ENCODE peak calls at places on chromosomes 5 and 9, in five cellular contexts. M is IMR-90, Q is omental fat pad, U is right lobe of liver, E is GM23338. V is an unnamed sample.

GRCh38 chr5:94463739-94464138 is 154.7 kb downstream of the KIAA0825 start:
- DNase-seq in M (peak), U (no peak), E (no peak), Q (no peak), V (no peak)

GRCh38 chr5:102924963-102925362 is 169.9 kb downstream of the PAM start:
- DNase-seq in Q (no peak), M (no peak), U (no peak), E (no peak), V (no peak)

GRCh38 chr5:38579105-38579504 is 22.7 kb upstream of the LIFR start:
- DNase-seq in Q (no peak), E (no peak), U (no peak), M (no peak), V (no peak)

GRCh38 chr5:174607205-174607604 is 117.2 kb upstream of the MSX2 start:
- DNase-seq in E (no peak), M (no peak), U (no peak), Q (no peak), V (no peak)

GRCh38 chr9:660227-660626 is 181.3 kb upstream of the DMRT1 start:
- DNase-seq in M (no peak), Q (no peak), U (no peak), E (no peak), V (no peak)

GRCh38 chr9:122383992-122384461 is 13.2 kb downstream of the PTGS1 start:
- DNase-seq in M (peak), Q (no peak), E (no peak), U (no peak), V (no peak)

GRCh38 chr5:159178978-159179377 is 30.4 kb downstream of the RNF145 start:
- DNase-seq in E (no peak), Q (no peak), M (peak), U (no peak), V (no peak)

GRCh38 chr9:70049672-70050271 is 6.1 kb downstream of the MAMDC2 start:
- DNase-seq in U (no peak), M (peak), E (no peak), Q (no peak), V (no peak)

GRCh38 chr5:80254767-80255424 is 952 bp downstream of the SERINC5 start:
- DNase-seq in Q (no peak), U (peak), M (peak), E (no peak), V (no peak)

GRCh38 chr5:7904170-7904569 is 35.2 kb downstream of the MTRR start:
- DNase-seq in M (peak), Q (no peak), E (no peak), U (no peak), V (no peak)

GRCh38 chr5:6461793-6462650 is 13.4 kb downstream of the UBE2QL1 start:
- DNase-seq in U (no peak), M (no peak), Q (no peak), E (no peak), V (no peak)

GRCh38 chr9:4691794-4692193 is 12.4 kb downstream of the CDC37L1 start:
- DNase-seq in Q (no peak), M (peak), E (no peak), U (no peak), V (no peak)

GRCh38 chr9:97853844-97854695 is 1.0 kb downstream of the FOXE1 start:
- DNase-seq in E (peak), Q (no peak), M (peak), U (no peak), V (no peak)

GRCh38 chr9:93427655-93428379 is 23.7 kb upstream of the FAM120A start:
- DNase-seq in U (no peak), E (peak), Q (no peak), M (no peak), V (no peak)
- TF ChIP-seq CTCF in U (no peak), E (peak), Q (no peak), M (no peak), V (peak)

DNA sequence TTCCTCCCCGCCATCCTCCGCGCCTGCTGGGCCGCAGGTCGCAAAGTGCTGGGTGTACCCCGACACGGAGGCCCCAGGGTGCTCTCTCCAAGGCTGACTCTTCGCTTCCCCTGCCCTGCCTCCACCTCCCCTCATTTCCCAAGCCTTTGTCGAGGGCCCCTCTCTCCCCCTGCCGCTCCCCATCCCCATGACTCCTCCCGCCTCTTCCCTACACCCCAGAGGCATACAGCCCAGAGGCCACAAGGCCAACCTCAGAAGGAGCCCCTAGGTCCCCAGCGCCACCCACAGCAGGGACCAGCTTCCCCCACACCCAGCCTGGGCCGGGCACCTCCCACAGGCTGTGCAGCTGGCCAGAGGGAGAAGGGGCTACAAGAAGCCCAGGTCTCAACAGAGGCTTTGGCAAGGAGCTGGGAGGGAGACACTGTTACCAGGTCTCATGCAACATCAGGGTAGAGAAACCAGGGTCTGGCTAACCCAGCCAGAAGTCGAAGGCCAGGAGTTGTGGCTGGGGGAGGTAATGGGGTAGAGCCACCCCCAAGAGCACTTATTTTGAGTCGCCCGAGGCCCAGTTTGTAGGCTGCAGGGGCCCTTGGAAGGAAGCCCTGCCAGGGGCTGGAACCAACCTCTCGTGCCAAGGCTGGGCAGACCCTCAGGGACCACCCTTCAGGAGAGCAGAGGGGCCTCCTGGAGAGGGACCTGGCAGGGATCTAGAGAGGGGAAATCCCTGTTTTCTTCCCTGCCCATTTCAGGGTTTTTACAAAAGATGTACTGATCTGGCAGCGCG is 24.5 kb upstream of the SARDH start:
- DNase-seq in Q (no peak), E (no peak), M (no peak), U (peak), V (no peak)
- TF ChIP-seq CTCF in Q (no peak), E (no peak), M (no peak), U (no peak), V (no peak)

DNA sequence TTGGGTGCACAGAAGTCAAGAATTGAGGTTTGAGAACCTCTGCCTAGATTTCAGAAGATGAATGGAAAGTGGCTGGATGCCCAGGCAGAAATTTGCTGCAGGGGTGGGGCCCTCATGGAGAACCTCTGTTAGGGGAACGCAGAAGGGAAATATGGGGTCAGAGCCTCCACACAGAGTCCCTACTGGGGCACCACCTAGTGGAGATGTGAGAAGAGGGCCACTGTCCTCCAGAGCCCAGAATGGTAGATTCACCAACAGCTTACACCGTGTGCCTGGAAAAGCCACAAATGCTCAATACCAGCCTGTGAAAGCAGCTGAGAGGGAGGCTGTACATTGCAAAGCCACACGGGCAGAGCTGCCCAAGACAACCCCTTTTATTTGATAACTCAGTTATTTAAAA is 383.5 kb downstream of the TLE4 start:
- DNase-seq in M (no peak), U (no peak), Q (no peak), E (peak), V (no peak)
- TF ChIP-seq CTCF in M (peak), U (peak), Q (no peak), E (peak), V (peak)

GRCh38 chr9:29644514-29644913 is 2071.2 kb upstream of the C9orf72 start:
- DNase-seq in M (no peak), E (no peak), Q (no peak), U (no peak), V (no peak)

GRCh38 chr9:29648132-29648531 is 2074.9 kb upstream of the C9orf72 start:
- DNase-seq in Q (no peak), U (no peak), E (no peak), M (no peak), V (no peak)

DNA sequence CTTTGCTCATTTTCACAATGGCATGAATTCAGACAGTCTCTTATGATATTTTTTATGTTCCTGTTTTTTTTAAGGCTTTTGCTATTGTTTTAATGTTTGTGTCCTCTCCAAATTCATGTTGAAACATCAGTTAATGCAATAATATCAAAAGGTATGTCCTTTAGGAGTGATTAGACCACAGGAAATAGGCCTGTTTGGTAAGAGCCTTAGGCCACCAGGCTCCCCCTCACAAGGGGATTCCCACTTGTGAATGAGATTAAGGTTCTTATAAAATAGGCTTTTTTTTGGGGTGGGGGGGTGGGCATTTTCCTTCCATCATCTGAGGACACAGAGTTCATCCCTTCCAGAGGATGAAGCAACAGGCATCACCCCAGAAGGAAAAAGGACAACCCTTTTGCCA is 2074.2 kb upstream of the C9orf72 start:
- DNase-seq in U (no peak), E (no peak), M (no peak), Q (no peak), V (no peak)
- TF ChIP-seq CTCF in U (no peak), E (no peak), M (no peak), Q (no peak), V (no peak)

DNA sequence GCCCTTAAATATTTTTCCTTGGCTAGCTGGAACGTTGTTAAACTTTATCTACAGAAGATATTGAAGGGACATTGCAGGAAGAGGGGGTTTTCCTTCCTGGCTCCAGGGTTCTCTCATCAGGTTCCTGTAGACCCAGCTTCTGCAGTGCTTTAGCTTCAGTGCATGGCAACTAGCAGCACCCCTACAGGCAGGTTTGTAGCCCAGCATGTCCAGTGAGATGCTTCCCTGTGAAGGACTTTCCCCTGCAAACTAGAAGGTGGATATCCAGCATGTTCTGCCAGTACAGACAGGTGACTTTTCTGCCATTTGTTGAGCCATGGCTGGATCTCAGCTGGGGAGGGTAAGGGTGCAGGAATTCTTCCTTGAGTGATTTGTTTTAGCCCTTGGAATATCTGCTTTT is 10.4 kb downstream of the CCL28 start:
- DNase-seq in E (peak), Q (no peak), U (no peak), M (peak), V (no peak)
- TF ChIP-seq CTCF in E (peak), Q (no peak), U (peak), M (peak), V (peak)

GRCh38 chr5:138032572-138033274 is at the start of gene FAM13B:
- DNase-seq in E (peak), U (peak), M (peak), Q (peak), V (peak)
- TF ChIP-seq CTCF in E (no peak), U (no peak), M (no peak), Q (no peak), V (no peak)

GRCh38 chr5:122468351-122469111 is 156.5 kb downstream of the SNCAIP start:
- DNase-seq in E (no peak), U (no peak), M (no peak), Q (no peak), V (no peak)
- TF ChIP-seq CTCF in E (no peak), U (no peak), M (no peak), Q (no peak), V (peak)

DNA sequence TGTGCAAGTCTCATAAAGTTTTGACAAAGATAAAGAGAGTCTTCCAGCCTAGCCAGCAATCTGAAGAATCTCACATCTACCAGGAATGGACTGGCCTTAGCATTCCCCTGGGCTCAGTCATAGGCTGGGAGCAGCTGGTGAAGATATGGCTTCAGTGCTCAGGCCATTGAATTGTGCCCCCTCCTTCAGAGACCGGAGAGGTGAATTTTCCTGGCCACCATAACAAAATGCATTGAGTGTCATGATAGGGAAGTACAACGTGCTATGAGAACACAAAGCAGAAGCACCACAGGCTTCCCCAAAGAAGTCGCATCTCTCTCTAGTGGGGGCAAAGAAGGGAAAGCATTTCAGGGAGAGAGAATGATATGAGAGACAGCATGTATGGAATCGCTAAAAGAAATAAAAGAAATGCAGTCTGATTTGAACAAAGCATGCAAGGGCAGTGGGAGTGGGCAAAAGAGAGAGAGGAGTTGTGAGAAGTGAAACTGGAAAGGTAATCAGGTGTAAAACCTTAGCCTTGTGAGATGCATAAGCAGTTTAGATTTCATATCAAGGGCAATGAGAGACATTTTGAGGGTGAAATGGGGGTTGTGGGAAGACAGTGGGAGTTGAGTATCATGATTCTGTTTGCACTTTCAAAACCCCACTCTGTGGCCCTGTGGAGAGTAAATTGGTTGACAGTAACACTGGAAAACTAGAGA is 57.1 kb upstream of the NMUR2 start:
- DNase-seq in E (no peak), U (no peak), Q (no peak), M (no peak), V (no peak)
- TF ChIP-seq CTCF in E (no peak), U (no peak), Q (no peak), M (peak), V (no peak)

GRCh38 chr9:68560131-68560844 is 19.6 kb upstream of the TMEM252 start:
- DNase-seq in M (peak), E (peak), Q (no peak), U (peak), V (no peak)
- TF ChIP-seq CTCF in M (peak), E (peak), Q (no peak), U (peak), V (peak)

DNA sequence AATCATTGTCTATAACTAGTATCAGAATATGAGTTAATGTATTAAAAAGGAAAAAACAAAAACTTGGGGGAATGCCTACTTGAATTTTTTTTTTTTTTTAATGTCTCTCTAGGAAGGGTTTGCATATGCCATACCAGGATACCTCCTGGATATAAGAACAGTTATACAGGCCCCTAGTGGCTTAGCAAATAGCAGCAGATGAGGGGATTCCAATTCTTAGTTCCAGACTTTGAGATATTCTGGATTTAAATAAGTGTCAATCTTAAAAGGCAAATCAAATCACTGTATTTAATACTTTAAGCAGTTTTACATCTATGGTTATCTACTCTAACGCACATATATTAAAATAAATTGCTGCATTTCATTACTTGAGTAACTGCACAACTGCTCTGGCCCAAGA is 1055.5 kb upstream of the DMAC1 start:
- DNase-seq in M (no peak), Q (no peak), U (no peak), E (peak), V (no peak)
- TF ChIP-seq CTCF in M (no peak), Q (no peak), U (peak), E (peak), V (peak)